ENCODE peak calls at places on chromosomes 3 and 15, in nine cellular contexts. L is heart left ventricle; R is GM04504; A is IMR-90; H is CD8-positive, alpha-beta T cell; T is lung microvascular endothelial cell; Z is fibroblast of the conjunctiva; M is activated CD8-positive, alpha-beta memory T cell treated with anti-CD3 and anti-CD28 coated beads, Interleukin-2, amount 50 U/mL, for 4 hours; W is hepatic stellate cell. B is an unnamed sample.

GRCh38 chr3:125154110-125154509 is 58.4 kb downstream of the SLC12A8 start:
- DNase-seq in L (no peak), R (no peak), A (no peak), H (no peak), T (no peak), Z (no peak), M (no peak), W (no peak), B (no peak)

GRCh38 chr15:99125061-99125990 is 20.4 kb downstream of the SYNM start:
- DNase-seq in L (no peak), R (no peak), A (no peak), H (no peak), T (peak), Z (no peak), M (no peak), W (no peak), B (no peak)

GRCh38 chr15:25619076-25619475 is 180.3 kb upstream of the UBE3A start:
- DNase-seq in L (no peak), R (no peak), A (no peak), H (no peak), T (no peak), Z (no peak), M (no peak), W (no peak), B (no peak)

GRCh38 chr15:76514292-76514691 is 177.7 kb downstream of the ISL2 start:
- DNase-seq in L (no peak), R (no peak), A (no peak), H (no peak), T (no peak), Z (no peak), M (no peak), W (no peak), B (no peak)

GRCh38 chr15:92005154-92005553 is 151.6 kb downstream of the SLCO3A1 start:
- DNase-seq in L (no peak), R (no peak), A (no peak), H (no peak), T (no peak), Z (no peak), M (no peak), W (no peak), B (no peak)

GRCh38 chr15:90219421-90220141 is 14.2 kb downstream of the CIB1 start:
- DNase-seq in L (no peak), R (no peak), A (no peak), H (peak), T (peak), Z (no peak), M (peak), W (peak), B (no peak)

GRCh38 chr3:113148307-113148703 is 63.1 kb upstream of the BOC start:
- DNase-seq in L (peak), R (no peak), A (no peak), H (no peak), T (no peak), Z (peak), M (no peak), W (no peak), B (no peak)

GRCh38 chr3:115255197-115255585 is 108.1 kb upstream of the ZBTB20 start:
- DNase-seq in L (no peak), R (no peak), A (no peak), H (no peak), T (no peak), Z (no peak), M (no peak), W (no peak), B (no peak)

GRCh38 chr3:158097571-158098553 is 8.4 kb downstream of the SHOX2 start:
- DNase-seq in L (peak), R (no peak), A (peak), H (peak), T (peak), Z (no peak), M (peak), W (peak), B (peak)

GRCh38 chr3:101146946-101147345 is 153.7 kb upstream of the ABI3BP start:
- DNase-seq in L (no peak), R (no peak), A (no peak), H (no peak), T (no peak), Z (peak), M (no peak), W (no peak), B (no peak)

GRCh38 chr3:149315694-149316093 is 17.7 kb downstream of the TM4SF18 start:
- DNase-seq in L (no peak), R (no peak), A (no peak), H (no peak), T (no peak), Z (no peak), M (no peak), W (no peak), B (no peak)

GRCh38 chr3:72296477-72297111 is 511.6 kb upstream of the PROK2 start:
- DNase-seq in L (no peak), R (no peak), A (no peak), H (no peak), T (no peak), Z (no peak), M (no peak), W (no peak), B (no peak)

GRCh38 chr3:3798641-3799113 is 554 bp upstream of the LRRN1 start:
- DNase-seq in L (peak), R (no peak), A (no peak), H (peak), T (no peak), Z (no peak), M (peak), W (no peak), B (no peak)

GRCh38 chr3:56800373-56801150 is 1.2 kb downstream of the ARHGEF3 start:
- DNase-seq in L (no peak), R (no peak), A (no peak), H (peak), T (peak), Z (no peak), M (peak), W (no peak), B (no peak)

GRCh38 chr15:23869391-23869790 is 182.3 kb upstream of the NDN start:
- DNase-seq in L (peak), R (no peak), A (no peak), H (no peak), T (no peak), Z (no peak), M (no peak), W (no peak), B (no peak)

GRCh38 chr3:126464494-126464893 is 11.2 kb downstream of the ZXDC start:
- DNase-seq in L (peak), R (no peak), A (no peak), H (no peak), T (no peak), Z (no peak), M (no peak), W (no peak), B (no peak)

GRCh38 chr15:81174125-81174524 is 22.6 kb upstream of the IL16 start:
- DNase-seq in L (peak), R (no peak), A (no peak), H (no peak), T (no peak), Z (no peak), M (no peak), W (no peak), B (no peak)

GRCh38 chr15:98286831-98287230 is 326.3 kb downstream of the ARRDC4 start:
- DNase-seq in L (no peak), R (peak), A (no peak), H (no peak), T (no peak), Z (no peak), M (no peak), W (no peak), B (no peak)

GRCh38 chr15:65368646-65369045 is 9.2 kb downstream of the IGDCC3 start:
- DNase-seq in L (no peak), R (no peak), A (no peak), H (no peak), T (no peak), Z (no peak), M (no peak), W (no peak), B (no peak)

GRCh38 chr3:72636947-72637647 is 211.1 kb downstream of the SHQ1 start:
- DNase-seq in L (no peak), R (no peak), A (no peak), H (no peak), T (no peak), Z (no peak), M (no peak), W (no peak), B (no peak)

GRCh38 chr15:90642464-90643300 is 74.5 kb upstream of the BLM start:
- DNase-seq in L (no peak), R (no peak), A (no peak), H (no peak), T (no peak), Z (no peak), M (no peak), W (no peak), B (no peak)

GRCh38 chr3:171374661-171375285 is 85.4 kb downstream of the TNIK start:
- DNase-seq in L (no peak), R (peak), A (peak), H (no peak), T (peak), Z (no peak), M (no peak), W (no peak), B (peak)